ENCODE peak calls at places on chromosomes 4 and X, in four cellular contexts. One of them, this sample, is unnamed.
A peak's percentile ranks its signal among the peaks of the same experiment; 100 is the strongest.

GRCh38 chr4:40264995-40265909 is 68.4 kb downstream of the RHOH start:
- DNase-seq in cardiac muscle cell: peak; percentile 38
- DNase-seq in Karpas-422: no peak
- DNase-seq in caudate nucleus: no peak
- DNase-seq in this sample: no peak

GRCh38 chr4:4461850-4462249 is 74.9 kb downstream of the NSG1 start:
- DNase-seq in cardiac muscle cell: no peak
- DNase-seq in Karpas-422: no peak
- DNase-seq in caudate nucleus: no peak
- DNase-seq in this sample: no peak

GRCh38 chr4:150852237-150852636 is 162.8 kb downstream of the LRBA start:
- DNase-seq in cardiac muscle cell: no peak
- DNase-seq in Karpas-422: no peak
- DNase-seq in caudate nucleus: no peak
- DNase-seq in this sample: no peak

GRCh38 chr4:17544205-17544604 is 29.2 kb downstream of the CLRN2 start:
- DNase-seq in cardiac muscle cell: no peak
- DNase-seq in Karpas-422: no peak
- DNase-seq in caudate nucleus: peak; percentile 84
- DNase-seq in this sample: no peak

GRCh38 chr4:117357422-117357821 is 272.0 kb upstream of the TRAM1L1 start:
- DNase-seq in cardiac muscle cell: no peak
- DNase-seq in Karpas-422: no peak
- DNase-seq in caudate nucleus: no peak
- DNase-seq in this sample: no peak

GRCh38 chrX:145727476-145727875 is 90.2 kb upstream of the SLITRK2 start:
- DNase-seq in cardiac muscle cell: no peak
- DNase-seq in Karpas-422: no peak
- DNase-seq in caudate nucleus: peak; percentile 27
- DNase-seq in this sample: no peak

GRCh38 chr4:65661469-65661868 is 8.8 kb downstream of the EPHA5 start:
- DNase-seq in cardiac muscle cell: no peak
- DNase-seq in Karpas-422: no peak
- DNase-seq in caudate nucleus: no peak
- DNase-seq in this sample: no peak

GRCh38 chr4:12138478-12138877 is 709.8 kb upstream of the HS3ST1 start:
- DNase-seq in cardiac muscle cell: no peak
- DNase-seq in Karpas-422: no peak
- DNase-seq in caudate nucleus: no peak
- DNase-seq in this sample: no peak

GRCh38 chrX:120769576-120770341 is 105.9 kb downstream of the CT47B1 start:
- DNase-seq in cardiac muscle cell: peak; percentile 28
- DNase-seq in Karpas-422: peak; percentile 66
- DNase-seq in caudate nucleus: no peak
- DNase-seq in this sample: no peak

GRCh38 chr4:87005690-87006461 is 71.1 kb downstream of the AFF1 start:
- DNase-seq in cardiac muscle cell: peak; percentile 37
- DNase-seq in Karpas-422: peak; percentile 48
- DNase-seq in caudate nucleus: no peak
- DNase-seq in this sample: no peak

GRCh38 chr4:109164011-109164410 is 138.4 kb downstream of the COL25A1 start:
- DNase-seq in cardiac muscle cell: peak; percentile 76
- DNase-seq in Karpas-422: no peak
- DNase-seq in caudate nucleus: no peak
- DNase-seq in this sample: no peak

GRCh38 chr4:85963231-85963630 is 396.6 kb downstream of the MAPK10 start:
- DNase-seq in cardiac muscle cell: no peak
- DNase-seq in Karpas-422: no peak
- DNase-seq in caudate nucleus: no peak
- DNase-seq in this sample: no peak

GRCh38 chrX:120790118-120790517 is 85.5 kb downstream of the CT47B1 start:
- DNase-seq in cardiac muscle cell: peak; percentile 67
- DNase-seq in Karpas-422: peak; percentile 91
- DNase-seq in caudate nucleus: peak; percentile 0
- DNase-seq in this sample: no peak

GRCh38 chr4:101192244-101192643 is 155.1 kb downstream of the PPP3CA start:
- DNase-seq in cardiac muscle cell: no peak
- DNase-seq in Karpas-422: no peak
- DNase-seq in caudate nucleus: no peak
- DNase-seq in this sample: no peak

GRCh38 chr4:147696866-147697265 is 12.9 kb upstream of the PRMT9 start:
- DNase-seq in cardiac muscle cell: no peak
- DNase-seq in Karpas-422: no peak
- DNase-seq in caudate nucleus: no peak
- DNase-seq in this sample: no peak

GRCh38 chr4:137343221-137343620 is 189.1 kb downstream of the PCDH18 start:
- DNase-seq in cardiac muscle cell: no peak
- DNase-seq in Karpas-422: no peak
- DNase-seq in caudate nucleus: no peak
- DNase-seq in this sample: no peak

GRCh38 chr4:15677507-15677988 is 4.1 kb upstream of the FAM200B start:
- DNase-seq in cardiac muscle cell: no peak
- DNase-seq in Karpas-422: no peak
- DNase-seq in caudate nucleus: no peak
- DNase-seq in this sample: no peak

GRCh38 chr4:168304744-168305459 is 13.7 kb downstream of the DDX60 start:
- DNase-seq in cardiac muscle cell: no peak
- DNase-seq in Karpas-422: no peak
- DNase-seq in caudate nucleus: no peak
- DNase-seq in this sample: no peak

GRCh38 chr4:137531951-137532868 is at the start of gene PCDH18:
- DNase-seq in cardiac muscle cell: peak; percentile 71
- DNase-seq in Karpas-422: no peak
- DNase-seq in caudate nucleus: peak; percentile 11
- DNase-seq in this sample: peak; percentile 88

GRCh38 chr4:3705236-3705987 is 60.8 kb upstream of the ADRA2C start:
- DNase-seq in cardiac muscle cell: no peak
- DNase-seq in Karpas-422: no peak
- DNase-seq in caudate nucleus: no peak
- DNase-seq in this sample: peak; percentile 4

GRCh38 chr4:57080781-57081650 is 29.2 kb downstream of the IGFBP7 start:
- DNase-seq in cardiac muscle cell: no peak
- DNase-seq in Karpas-422: no peak
- DNase-seq in caudate nucleus: no peak
- DNase-seq in this sample: no peak

GRCh38 chr4:92387459-92388069 is 83.8 kb downstream of the GRID2 start:
- DNase-seq in cardiac muscle cell: peak; percentile 70
- DNase-seq in Karpas-422: peak; percentile 68
- DNase-seq in caudate nucleus: no peak
- DNase-seq in this sample: peak; percentile 10

GRCh38 chr4:151417164-151417571 is 8.2 kb downstream of the FHIP1A start:
- DNase-seq in cardiac muscle cell: no peak
- DNase-seq in Karpas-422: no peak
- DNase-seq in caudate nucleus: no peak
- DNase-seq in this sample: no peak

GRCh38 chr4:150501019-150501727 is 80.8 kb upstream of the MAB21L2 start:
- DNase-seq in cardiac muscle cell: no peak
- DNase-seq in Karpas-422: no peak
- DNase-seq in caudate nucleus: no peak
- DNase-seq in this sample: no peak

GRCh38 chr4:69032847-69033638 is 63.2 kb upstream of the UGT2B7 start:
- DNase-seq in cardiac muscle cell: no peak
- DNase-seq in Karpas-422: no peak
- DNase-seq in caudate nucleus: no peak
- DNase-seq in this sample: no peak

GRCh38 chr4:150108693-150109092 is 30.4 kb downstream of the DCLK2 start:
- DNase-seq in cardiac muscle cell: no peak
- DNase-seq in Karpas-422: no peak
- DNase-seq in caudate nucleus: no peak
- DNase-seq in this sample: no peak

GRCh38 chr4:94605241-94605640 is 152.5 kb upstream of the BMPR1B start:
- DNase-seq in cardiac muscle cell: no peak
- DNase-seq in Karpas-422: no peak
- DNase-seq in caudate nucleus: no peak
- DNase-seq in this sample: no peak

GRCh38 chr4:8393593-8394038 is 46.9 kb downstream of the ACOX3 start:
- DNase-seq in cardiac muscle cell: no peak
- DNase-seq in Karpas-422: no peak
- DNase-seq in caudate nucleus: peak; percentile 39
- DNase-seq in this sample: peak; percentile 67

GRCh38 chr4:158161561-158162354 is 11.1 kb downstream of the GASK1B start:
- DNase-seq in cardiac muscle cell: no peak
- DNase-seq in Karpas-422: no peak
- DNase-seq in caudate nucleus: no peak
- DNase-seq in this sample: peak; percentile 36

GRCh38 chr4:28966982-28967381 is 1753.2 kb upstream of the PCDH7 start:
- DNase-seq in cardiac muscle cell: no peak
- DNase-seq in Karpas-422: no peak
- DNase-seq in caudate nucleus: no peak
- DNase-seq in this sample: no peak

GRCh38 chrX:134365923-134366322 is 94.0 kb upstream of the HPRT1 start:
- DNase-seq in cardiac muscle cell: no peak
- DNase-seq in Karpas-422: no peak
- DNase-seq in caudate nucleus: no peak
- DNase-seq in this sample: no peak

GRCh38 chr4:3488791-3489190 is 25.7 kb downstream of the DOK7 start:
- DNase-seq in cardiac muscle cell: no peak
- DNase-seq in Karpas-422: no peak
- DNase-seq in caudate nucleus: no peak
- DNase-seq in this sample: no peak

GRCh38 chr4:176545886-176546285 is 226.1 kb downstream of the SPCS3 start:
- DNase-seq in cardiac muscle cell: no peak
- DNase-seq in Karpas-422: no peak
- DNase-seq in caudate nucleus: no peak
- DNase-seq in this sample: no peak

GRCh38 chr4:172169871-172170270 is 356.7 kb downstream of the GALNTL6 start:
- DNase-seq in cardiac muscle cell: no peak
- DNase-seq in Karpas-422: no peak
- DNase-seq in caudate nucleus: no peak
- DNase-seq in this sample: no peak
- H3K27ac ChIP-seq in cardiac muscle cell: no peak overlapping the region
- H3K27ac ChIP-seq in Karpas-422: no peak overlapping the region
- H3K27ac ChIP-seq in caudate nucleus: no peak overlapping the region
- H3K27ac ChIP-seq in this sample: no peak overlapping the region

DNA sequence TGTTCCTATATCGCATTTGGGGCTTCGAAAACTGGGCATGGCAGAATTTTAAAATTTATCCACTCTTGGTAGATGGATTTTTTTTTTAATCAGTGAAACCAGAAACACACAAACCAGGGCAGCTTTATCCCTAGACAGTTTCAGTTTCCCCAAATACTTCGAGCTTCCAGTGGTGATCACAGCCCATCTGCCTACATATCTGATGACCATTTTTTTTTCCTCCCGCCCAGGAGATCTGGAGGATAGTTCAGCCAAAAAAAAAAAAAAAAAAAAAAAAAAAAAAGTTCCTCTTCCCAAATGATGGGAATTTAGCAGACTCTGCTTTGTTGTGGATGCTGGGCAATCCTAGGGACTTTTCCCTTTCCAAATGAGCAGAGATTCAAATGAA is 1.0 kb upstream of the TBC1D9 start:
- DNase-seq in cardiac muscle cell: no peak
- DNase-seq in Karpas-422: no peak
- DNase-seq in caudate nucleus: no peak
- DNase-seq in this sample: no peak
- H3K27ac ChIP-seq in cardiac muscle cell: no peak overlapping the region
- H3K27ac ChIP-seq in Karpas-422: no peak overlapping the region
- H3K27ac ChIP-seq in caudate nucleus: no peak overlapping the region
- H3K27ac ChIP-seq in this sample: peak overlapping the region; percentile 99

GRCh38 chrX:102715967-102716366 is 3.7 kb downstream of the GPRASP2 start:
- DNase-seq in cardiac muscle cell: no peak
- DNase-seq in Karpas-422: no peak
- DNase-seq in caudate nucleus: no peak
- DNase-seq in this sample: no peak
- H3K27ac ChIP-seq in cardiac muscle cell: no peak overlapping the region
- H3K27ac ChIP-seq in Karpas-422: no peak overlapping the region
- H3K27ac ChIP-seq in caudate nucleus: no peak overlapping the region
- H3K27ac ChIP-seq in this sample: no peak overlapping the region

DNA sequence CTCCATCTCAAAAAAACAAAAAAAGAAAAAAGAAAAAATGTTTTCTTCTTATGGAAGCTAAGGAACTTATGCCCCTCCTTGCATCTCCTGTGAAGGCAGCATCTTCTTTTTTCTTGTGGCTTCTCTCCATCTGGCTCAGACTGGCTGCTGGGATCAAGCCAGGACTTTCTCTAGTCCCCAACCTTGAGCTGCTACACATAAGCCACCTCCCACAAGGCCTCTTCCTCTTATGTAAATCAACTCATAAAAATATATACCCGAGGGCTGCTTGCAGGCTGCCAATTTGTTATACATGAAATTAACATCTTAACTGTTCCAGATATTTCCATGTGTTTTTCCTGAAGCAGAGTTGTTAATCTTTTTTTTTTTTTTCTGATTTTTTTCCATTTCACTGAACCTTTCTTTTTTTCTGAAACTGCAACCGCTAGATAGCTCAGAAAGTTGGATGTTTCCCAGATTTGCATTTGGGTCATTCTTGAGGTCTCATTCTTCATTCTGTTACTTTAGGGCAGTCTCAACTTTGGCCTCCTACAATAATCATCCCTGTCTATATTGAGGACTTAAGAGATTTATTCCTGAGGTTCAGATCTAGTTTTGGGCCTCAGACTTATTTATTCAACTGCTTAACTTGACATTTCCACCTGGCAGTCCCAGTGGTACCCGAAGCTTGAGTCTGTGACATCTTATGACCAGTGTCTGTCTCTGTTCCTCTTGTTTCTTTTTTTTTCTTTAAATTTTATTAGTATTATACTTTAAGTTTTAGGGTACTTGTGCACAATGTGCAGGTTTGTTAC is 10.3 kb downstream of the SNX25 start:
- DNase-seq in cardiac muscle cell: no peak
- DNase-seq in Karpas-422: peak; percentile 71
- DNase-seq in caudate nucleus: no peak
- DNase-seq in this sample: no peak
- H3K27ac ChIP-seq in cardiac muscle cell: no peak overlapping the region
- H3K27ac ChIP-seq in Karpas-422: peak overlapping the region; percentile 94
- H3K27ac ChIP-seq in caudate nucleus: no peak overlapping the region
- H3K27ac ChIP-seq in this sample: no peak overlapping the region